ENCODE peak calls at places on chromosomes 13 and 19, in four cellular contexts. L is astrocyte, I is pancreas, C is left ventricle myocardium inferior. H is an unnamed sample.

GRCh38 chr19:1256646-1257474 is 8.5 kb downstream of the MIDN start:
- DNase-seq in L (no peak), C (no peak), I (no peak), H (no peak)

GRCh38 chr13:20190481-20191310 is 2.0 kb downstream of the GJB2 start:
- DNase-seq in C (no peak), L (peak), I (no peak), H (peak)

GRCh38 chr13:78909276-78909675 is 250.3 kb upstream of the OBI1 start:
- DNase-seq in C (no peak), L (no peak), I (no peak), H (no peak)

GRCh38 chr19:52366414-52366824 is 3.3 kb upstream of the ZNF880 start:
- DNase-seq in C (no peak), L (no peak), I (no peak), H (no peak)

GRCh38 chr13:46134961-46135522 is 30.2 kb upstream of the CPB2 start:
- DNase-seq in L (peak), I (peak), C (no peak), H (peak)

GRCh38 chr19:32880607-32881006 is 11.0 kb upstream of the SLC7A9 start:
- DNase-seq in I (no peak), L (no peak), C (no peak), H (no peak)

GRCh38 chr19:49761625-49762311 is 1.3 kb downstream of the TSKS start:
- DNase-seq in L (no peak), C (peak), I (no peak), H (peak)

GRCh38 chr13:36395280-36395679 is 37.0 kb upstream of the CCNA1 start:
- DNase-seq in I (no peak), L (peak), C (no peak), H (peak)

GRCh38 chr19:867855-868457 is 8.5 kb downstream of the CFD start:
- DNase-seq in I (no peak), L (no peak), C (no peak), H (no peak)

GRCh38 chr13:104773775-104774174 is 1707.6 kb upstream of the SLC10A2 start:
- DNase-seq in C (no peak), I (no peak), L (peak), H (peak)

GRCh38 chr19:32457540-32457939 is 52.0 kb downstream of the DPY19L3 start:
- DNase-seq in C (no peak), I (no peak), L (no peak), H (no peak)